ENCODE peak calls at places on chromosomes 6 and 20, in four cellular contexts. R, T, S and Y are unnamed samples.

GRCh38 chr6:165222315-165223025 is 86.9 kb downstream of the C6orf118 start:
- DNase-seq in R (no peak), T (no peak), S (no peak), Y (no peak)

GRCh38 chr6:21595265-21595950 is 1.9 kb downstream of the SOX4 start:
- DNase-seq in R (peak; percentile 56), T (peak; percentile 39), S (peak; percentile 46), Y (no peak)

GRCh38 chr6:3438190-3439167 is 18.4 kb downstream of the SLC22A23 start:
- DNase-seq in R (no peak), T (no peak), S (peak; percentile 16), Y (no peak)

GRCh38 chr6:156703719-156704118 is 73.5 kb upstream of the ARID1B start:
- DNase-seq in R (no peak), T (no peak), S (no peak), Y (no peak)

GRCh38 chr6:134288538-134289203 is 29.2 kb downstream of the SGK1 start:
- DNase-seq in R (no peak), T (no peak), S (peak; percentile 97), Y (no peak)

GRCh38 chr6:19279137-19279747 is 557.9 kb upstream of the ID4 start:
- DNase-seq in R (no peak), T (no peak), S (no peak), Y (no peak)

GRCh38 chr6:33700391-33701050 is 11.0 kb downstream of the UQCC2 start:
- DNase-seq in R (peak; percentile 71), T (peak; percentile 61), S (peak; percentile 74), Y (peak; percentile 46)

GRCh38 chr20:20894280-20894679 is 181.8 kb upstream of the RALGAPA2 start:
- DNase-seq in R (no peak), T (no peak), S (no peak), Y (no peak)

GRCh38 chr20:25308671-25309394 is 60.9 kb downstream of the PYGB start:
- DNase-seq in R (peak; percentile 50), T (no peak), S (no peak), Y (no peak)

GRCh38 chr20:4519530-4519929 is 202.2 kb upstream of the PRND start:
- DNase-seq in R (no peak), T (no peak), S (peak; percentile 11), Y (no peak)

GRCh38 chr20:208937-209566 is 18.0 kb upstream of the DEFB129 start:
- DNase-seq in R (no peak), T (peak; percentile 9), S (peak; percentile 61), Y (no peak)

GRCh38 chr6:7568021-7568420 is 22.0 kb upstream of the SNRNP48 start:
- DNase-seq in R (no peak), T (no peak), S (no peak), Y (no peak)

GRCh38 chr6:169454204-169454871 is 200.7 kb upstream of the THBS2 start:
- DNase-seq in R (no peak), T (no peak), S (peak; percentile 16), Y (no peak)

GRCh38 chr6:47483516-47483852 is 5.9 kb downstream of the CD2AP start:
- DNase-seq in R (no peak), T (no peak), S (no peak), Y (no peak)

GRCh38 chr6:43951063-43951755 is 176.0 kb downstream of the MRPL14 start:
- DNase-seq in R (no peak), T (peak; percentile 45), S (no peak), Y (no peak)

GRCh38 chr6:136410201-136411027 is 120.8 kb upstream of the BCLAF1 start:
- DNase-seq in R (no peak), T (no peak), S (no peak), Y (no peak)

GRCh38 chr6:166408936-166409755 is 26.4 kb upstream of the MPC1 start:
- DNase-seq in R (no peak), T (no peak), S (no peak), Y (no peak)

GRCh38 chr6:119671105-119671504 is 321.5 kb upstream of the MAN1A1 start:
- DNase-seq in R (no peak), T (no peak), S (no peak), Y (no peak)

GRCh38 chr6:106629103-106629858 is at the start of the genes QRSL1 and RTN4IP1:
- DNase-seq in R (peak; percentile 85), T (peak; percentile 91), S (peak; percentile 90), Y (peak; percentile 74)

GRCh38 chr20:25177890-25178321 is 17.6 kb upstream of the ENTPD6 start:
- DNase-seq in R (no peak), T (no peak), S (peak; percentile 39), Y (no peak)

GRCh38 chr6:135703621-135704020 is 147.9 kb upstream of the PDE7B start:
- DNase-seq in R (no peak), T (no peak), S (no peak), Y (no peak)

GRCh38 chr6:132598473-132598872 is 8.9 kb upstream of the TAAR5 start:
- DNase-seq in R (no peak), T (no peak), S (no peak), Y (no peak)

GRCh38 chr20:17536944-17537444 is 5.8 kb upstream of the BFSP1 start:
- DNase-seq in R (peak; percentile 68), T (peak; percentile 77), S (peak; percentile 66), Y (peak; percentile 66)

GRCh38 chr6:12923644-12924235 is 207.2 kb downstream of the PHACTR1 start:
- DNase-seq in R (no peak), T (no peak), S (no peak), Y (no peak)

GRCh38 chr20:37356961-37357371 is 11.0 kb downstream of the SRC start:
- DNase-seq in R (no peak), T (no peak), S (no peak), Y (no peak)

GRCh38 chr6:41679696-41680095 is 41.4 kb downstream of the MDFI start:
- DNase-seq in R (no peak), T (no peak), S (no peak), Y (no peak)

GRCh38 chr6:29744131-29744530 is 20.9 kb downstream of the HLA-F start:
- DNase-seq in R (no peak), T (no peak), S (no peak), Y (no peak)

GRCh38 chr6:138468320-138469015 is 30.8 kb downstream of the NHSL1 start:
- DNase-seq in R (no peak), T (no peak), S (peak; percentile 79), Y (no peak)

GRCh38 chr20:52379723-52380336 is 188.3 kb upstream of the ZFP64 start:
- DNase-seq in R (peak; percentile 42), T (peak; percentile 15), S (no peak), Y (peak; percentile 51)

GRCh38 chr6:90494067-90494773 is 92.7 kb downstream of the MAP3K7 start:
- DNase-seq in R (no peak), T (no peak), S (no peak), Y (no peak)

GRCh38 chr6:27970444-27970843 is 13.4 kb downstream of the OR2B6 start:
- DNase-seq in R (no peak), T (no peak), S (no peak), Y (no peak)

GRCh38 chr6:27966044-27966443 is 9.0 kb downstream of the OR2B6 start:
- DNase-seq in R (no peak), T (no peak), S (no peak), Y (no peak)

GRCh38 chr6:27962506-27962905 is 5.5 kb downstream of the OR2B6 start:
- DNase-seq in R (no peak), T (no peak), S (no peak), Y (no peak)

GRCh38 chr6:27972750-27973149 is 15.7 kb downstream of the OR2B6 start:
- DNase-seq in R (no peak), T (no peak), S (no peak), Y (no peak)

GRCh38 chr6:27966816-27967426 is 9.9 kb downstream of the OR2B6 start:
- DNase-seq in R (peak; percentile 29), T (no peak), S (no peak), Y (no peak)
- H3K4me3 ChIP-seq in R (no peak overlapping the region), T (no peak overlapping the region), S (no peak overlapping the region), Y (no peak overlapping the region)

GRCh38 chr20:62995898-62996595 is 10.7 kb downstream of the BHLHE23 start:
- DNase-seq in R (no peak), T (no peak), S (no peak), Y (no peak)
- H3K27me3 ChIP-seq in R (no peaks in the 10 kb centered on the region), T (peaks cover 78% of the 10 kb centered on the region), S (peaks cover 5% of the 10 kb centered on the region), Y (no peaks in the 10 kb centered on the region)

GRCh38 chr6:131015630-131016263 is 47.3 kb downstream of the EPB41L2 start:
- DNase-seq in R (no peak), T (peak; percentile 33), S (peak; percentile 8), Y (no peak)
- H3K27ac ChIP-seq in R (no peak overlapping the region), T (peak overlapping the region; percentile 57), S (no peak overlapping the region), Y (no peak overlapping the region)

GRCh38 chr6:31462964-31463940 is 34.7 kb upstream of the MICB start:
- DNase-seq in R (peak; percentile 88), T (peak; percentile 91), S (peak; percentile 93), Y (peak; percentile 88)

GRCh38 chr6:31465718-31466117 is 32.2 kb upstream of the MICB start:
- DNase-seq in R (no peak), T (no peak), S (no peak), Y (no peak)

GRCh38 chr6:31464252-31465184 is 33.4 kb upstream of the MICB start:
- DNase-seq in R (no peak), T (no peak), S (no peak), Y (no peak)

GRCh38 chr6:31466466-31466865 is 31.5 kb upstream of the MICB start:
- DNase-seq in R (no peak), T (no peak), S (no peak), Y (no peak)

GRCh38 chr6:31465185-31465536 is 32.8 kb upstream of the MICB start:
- DNase-seq in R (no peak), T (no peak), S (no peak), Y (no peak)
- H3K4me3 ChIP-seq in R (no peak overlapping the region), T (peak overlapping the region; percentile 79), S (no peak overlapping the region), Y (peak overlapping the region; percentile 82)

DNA sequence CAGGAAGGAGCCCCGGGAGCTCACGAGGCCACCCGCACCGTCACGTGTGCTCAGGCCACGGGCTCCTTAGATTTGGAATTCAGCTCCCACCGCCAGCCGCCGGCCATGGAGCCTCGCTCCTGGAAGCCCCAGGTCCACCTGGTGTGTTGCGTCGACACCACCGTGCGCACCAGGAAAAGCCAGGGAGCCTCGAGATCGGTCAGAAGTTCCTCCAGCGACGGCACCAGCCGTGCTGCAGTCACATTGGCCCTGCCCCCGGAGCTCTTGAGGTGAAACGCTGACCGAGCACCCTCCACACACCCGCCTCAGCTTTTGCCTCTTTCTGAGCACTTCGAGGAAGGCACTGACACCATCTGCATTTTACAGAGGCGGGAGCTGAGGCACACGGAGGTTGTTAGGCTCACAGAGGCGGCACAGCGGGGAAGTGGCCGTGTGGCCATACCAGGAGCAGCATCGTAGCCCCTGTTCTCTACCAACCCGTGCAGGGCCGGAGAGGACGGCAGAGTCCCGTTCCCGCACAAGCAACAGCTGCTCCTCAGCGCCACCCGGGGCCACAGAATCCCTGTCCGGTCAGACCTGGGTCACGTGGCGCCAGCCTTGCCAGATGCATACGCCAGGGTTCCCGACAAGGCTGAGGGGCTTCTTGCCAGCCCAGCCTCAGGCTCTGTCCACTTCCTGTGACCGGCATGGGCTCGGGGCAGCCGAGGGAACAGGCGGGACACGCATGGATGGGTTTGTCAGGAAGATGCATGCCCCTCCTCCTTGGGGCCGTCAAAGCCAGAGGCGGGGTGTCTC is 7.6 kb downstream of the NKAIN4 start:
- DNase-seq in R (no peak), T (no peak), S (no peak), Y (no peak)
- H3K27me3 ChIP-seq in R (no peaks in the 10 kb centered on the region), T (peaks cover 79% of the 10 kb centered on the region), S (peaks cover 5% of the 10 kb centered on the region), Y (no peaks in the 10 kb centered on the region)

GRCh38 chr20:13261460-13262301 is 40.6 kb downstream of the ISM1 start:
- DNase-seq in R (peak; percentile 59), T (peak; percentile 40), S (peak; percentile 36), Y (peak; percentile 75)
- H3K27ac ChIP-seq in R (no peak overlapping the region), T (no peak overlapping the region), S (no peak overlapping the region), Y (no peak overlapping the region)